ENCODE peak calls at places on chromosome 15, in seven cellular contexts. One of them, this sample, is unnamed.

GRCh38 chr15:78007211-78007956 is 70.1 kb downstream of the TBC1D2B start:
- DNase-seq in neural crest cell: no peak
- DNase-seq in GM06990: no peak
- DNase-seq in GM10248: no peak
- DNase-seq in breast epithelium: no peak
- DNase-seq in GM20000: no peak
- DNase-seq in omental fat pad: no peak
- DNase-seq in this sample: no peak

GRCh38 chr15:47872869-47873301 is 155.6 kb downstream of the SEMA6D start:
- DNase-seq in neural crest cell: no peak
- DNase-seq in GM06990: no peak
- DNase-seq in GM10248: no peak
- DNase-seq in breast epithelium: no peak
- DNase-seq in GM20000: no peak
- DNase-seq in omental fat pad: no peak
- DNase-seq in this sample: no peak

GRCh38 chr15:28273468-28273867 is 48.5 kb downstream of the HERC2 start:
- DNase-seq in neural crest cell: peak
- DNase-seq in GM06990: no peak
- DNase-seq in GM10248: no peak
- DNase-seq in breast epithelium: no peak
- DNase-seq in GM20000: no peak
- DNase-seq in omental fat pad: no peak
- DNase-seq in this sample: peak

GRCh38 chr15:77731067-77731466 is 98.4 kb upstream of the LINGO1 start:
- DNase-seq in neural crest cell: no peak
- DNase-seq in GM06990: no peak
- DNase-seq in GM10248: no peak
- DNase-seq in breast epithelium: no peak
- DNase-seq in GM20000: no peak
- DNase-seq in omental fat pad: no peak
- DNase-seq in this sample: no peak

GRCh38 chr15:80825361-80826030 is 46.3 kb downstream of the CEMIP start:
- DNase-seq in neural crest cell: no peak
- DNase-seq in GM06990: no peak
- DNase-seq in GM10248: no peak
- DNase-seq in breast epithelium: peak
- DNase-seq in GM20000: no peak
- DNase-seq in omental fat pad: no peak
- DNase-seq in this sample: no peak

GRCh38 chr15:41821831-41822230 is 6.1 kb upstream of the JMJD7 start:
- DNase-seq in neural crest cell: no peak
- DNase-seq in GM06990: no peak
- DNase-seq in GM10248: no peak
- DNase-seq in breast epithelium: no peak
- DNase-seq in GM20000: no peak
- DNase-seq in omental fat pad: no peak
- DNase-seq in this sample: no peak

GRCh38 chr15:40282144-40282869 is 557 bp downstream of the ANKRD63 start:
- DNase-seq in neural crest cell: peak
- DNase-seq in GM06990: peak
- DNase-seq in GM10248: peak
- DNase-seq in breast epithelium: no peak
- DNase-seq in GM20000: peak
- DNase-seq in omental fat pad: no peak
- DNase-seq in this sample: peak

GRCh38 chr15:89749951-89750559 is 994 bp downstream of the MESP1 start:
- DNase-seq in neural crest cell: no peak
- DNase-seq in GM06990: peak
- DNase-seq in GM10248: no peak
- DNase-seq in breast epithelium: no peak
- DNase-seq in GM20000: no peak
- DNase-seq in omental fat pad: no peak
- DNase-seq in this sample: peak

GRCh38 chr15:38406451-38406850 is 47.5 kb upstream of the FAM98B start:
- DNase-seq in neural crest cell: no peak
- DNase-seq in GM06990: no peak
- DNase-seq in GM10248: no peak
- DNase-seq in breast epithelium: no peak
- DNase-seq in GM20000: no peak
- DNase-seq in omental fat pad: no peak
- DNase-seq in this sample: no peak

GRCh38 chr15:90101130-90101968 is 919 bp downstream of the IDH2 start:
- DNase-seq in neural crest cell: peak
- DNase-seq in GM06990: peak
- DNase-seq in GM10248: peak
- DNase-seq in breast epithelium: no peak
- DNase-seq in GM20000: peak
- DNase-seq in omental fat pad: no peak
- DNase-seq in this sample: peak

GRCh38 chr15:100291106-100291505 is 50.7 kb downstream of the ADAMTS17 start:
- DNase-seq in neural crest cell: no peak
- DNase-seq in GM06990: no peak
- DNase-seq in GM10248: no peak
- DNase-seq in breast epithelium: no peak
- DNase-seq in GM20000: no peak
- DNase-seq in omental fat pad: no peak
- DNase-seq in this sample: no peak

GRCh38 chr15:69758810-69759410 is 306.3 kb downstream of the RPLP1 start:
- DNase-seq in neural crest cell: no peak
- DNase-seq in GM06990: peak
- DNase-seq in GM10248: peak
- DNase-seq in breast epithelium: peak
- DNase-seq in GM20000: peak
- DNase-seq in omental fat pad: no peak
- DNase-seq in this sample: peak

GRCh38 chr15:69760263-69760855 is 307.7 kb downstream of the RPLP1 start:
- DNase-seq in neural crest cell: no peak
- DNase-seq in GM06990: no peak
- DNase-seq in GM10248: no peak
- DNase-seq in breast epithelium: no peak
- DNase-seq in GM20000: no peak
- DNase-seq in omental fat pad: no peak
- DNase-seq in this sample: no peak

GRCh38 chr15:69760890-69761568 is 308.4 kb downstream of the RPLP1 start:
- DNase-seq in neural crest cell: no peak
- DNase-seq in GM06990: peak
- DNase-seq in GM10248: peak
- DNase-seq in breast epithelium: peak
- DNase-seq in GM20000: peak
- DNase-seq in omental fat pad: peak
- DNase-seq in this sample: peak

GRCh38 chr15:69766156-69766555 is 313.5 kb downstream of the RPLP1 start:
- DNase-seq in neural crest cell: no peak
- DNase-seq in GM06990: no peak
- DNase-seq in GM10248: no peak
- DNase-seq in breast epithelium: no peak
- DNase-seq in GM20000: no peak
- DNase-seq in omental fat pad: no peak
- DNase-seq in this sample: no peak

DNA sequence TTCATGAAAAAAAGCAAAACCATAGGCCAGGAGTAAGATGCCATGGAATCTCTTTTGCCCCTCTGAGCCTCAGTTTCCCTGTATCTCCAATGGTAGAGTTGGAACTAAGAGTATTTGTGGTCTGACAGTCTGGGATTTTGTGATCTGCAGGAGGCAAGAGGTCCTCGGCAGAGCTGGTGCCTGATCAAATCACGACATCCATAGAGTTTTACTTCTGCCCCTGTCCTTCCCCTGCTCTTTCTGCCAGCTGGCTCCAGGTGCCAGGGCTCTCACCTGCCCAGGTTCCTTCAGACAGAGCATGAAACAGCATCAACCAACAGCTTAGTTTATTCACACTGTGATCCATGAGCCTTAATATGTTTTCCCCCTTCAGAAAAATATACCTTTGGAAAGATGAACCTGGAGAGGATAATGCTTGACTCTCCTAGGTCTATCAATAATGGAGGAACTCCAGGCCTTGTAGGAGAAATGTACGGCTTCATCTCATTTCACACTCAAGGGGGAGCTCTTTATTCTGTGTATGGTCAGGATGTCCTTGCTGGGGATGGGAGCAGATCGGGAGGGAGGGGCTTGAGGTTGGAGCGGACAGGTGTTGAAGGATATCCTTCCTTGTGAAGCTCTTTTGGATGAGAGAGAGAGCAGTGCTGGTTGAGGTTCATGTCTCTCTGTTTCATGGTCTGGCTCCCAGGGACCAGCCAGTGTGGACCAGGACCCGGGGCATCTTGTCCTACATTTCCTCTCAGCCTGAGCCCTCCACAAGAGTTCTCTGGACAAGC is 309.9 kb downstream of the RPLP1 start:
- DNase-seq in neural crest cell: no peak
- DNase-seq in GM06990: no peak
- DNase-seq in GM10248: no peak
- DNase-seq in breast epithelium: no peak
- DNase-seq in GM20000: no peak
- DNase-seq in omental fat pad: no peak
- DNase-seq in this sample: no peak
- TF ChIP-seq CTCF in neural crest cell: no peak
- TF ChIP-seq CTCF in GM06990: peak
- TF ChIP-seq CTCF in GM10248: no peak
- TF ChIP-seq CTCF in breast epithelium: no peak
- TF ChIP-seq CTCF in GM20000: no peak
- TF ChIP-seq CTCF in omental fat pad: no peak
- TF ChIP-seq CTCF in this sample: no peak

GRCh38 chr15:91849749-91850161 is 3.8 kb upstream of the SLCO3A1 start:
- DNase-seq in neural crest cell: no peak
- DNase-seq in GM06990: no peak
- DNase-seq in GM10248: no peak
- DNase-seq in breast epithelium: no peak
- DNase-seq in GM20000: no peak
- DNase-seq in omental fat pad: no peak
- DNase-seq in this sample: no peak
- TF ChIP-seq CTCF in neural crest cell: peak
- TF ChIP-seq CTCF in GM06990: peak
- TF ChIP-seq CTCF in GM10248: no peak
- TF ChIP-seq CTCF in breast epithelium: peak
- TF ChIP-seq CTCF in GM20000: no peak
- TF ChIP-seq CTCF in omental fat pad: no peak
- TF ChIP-seq CTCF in this sample: no peak

GRCh38 chr15:96354731-96355560 is 24.4 kb downstream of the NR2F2 start:
- DNase-seq in neural crest cell: no peak
- DNase-seq in GM06990: no peak
- DNase-seq in GM10248: no peak
- DNase-seq in breast epithelium: no peak
- DNase-seq in GM20000: no peak
- DNase-seq in omental fat pad: no peak
- DNase-seq in this sample: no peak

GRCh38 chr15:96358795-96359190 is 28.3 kb downstream of the NR2F2 start:
- DNase-seq in neural crest cell: no peak
- DNase-seq in GM06990: no peak
- DNase-seq in GM10248: no peak
- DNase-seq in breast epithelium: no peak
- DNase-seq in GM20000: no peak
- DNase-seq in omental fat pad: no peak
- DNase-seq in this sample: no peak

GRCh38 chr15:96358006-96358794 is 27.7 kb downstream of the NR2F2 start:
- DNase-seq in neural crest cell: no peak
- DNase-seq in GM06990: no peak
- DNase-seq in GM10248: no peak
- DNase-seq in breast epithelium: no peak
- DNase-seq in GM20000: no peak
- DNase-seq in omental fat pad: no peak
- DNase-seq in this sample: no peak

GRCh38 chr15:96355561-96356129 is 25.1 kb downstream of the NR2F2 start:
- DNase-seq in neural crest cell: no peak
- DNase-seq in GM06990: no peak
- DNase-seq in GM10248: no peak
- DNase-seq in breast epithelium: no peak
- DNase-seq in GM20000: no peak
- DNase-seq in omental fat pad: no peak
- DNase-seq in this sample: no peak

DNA sequence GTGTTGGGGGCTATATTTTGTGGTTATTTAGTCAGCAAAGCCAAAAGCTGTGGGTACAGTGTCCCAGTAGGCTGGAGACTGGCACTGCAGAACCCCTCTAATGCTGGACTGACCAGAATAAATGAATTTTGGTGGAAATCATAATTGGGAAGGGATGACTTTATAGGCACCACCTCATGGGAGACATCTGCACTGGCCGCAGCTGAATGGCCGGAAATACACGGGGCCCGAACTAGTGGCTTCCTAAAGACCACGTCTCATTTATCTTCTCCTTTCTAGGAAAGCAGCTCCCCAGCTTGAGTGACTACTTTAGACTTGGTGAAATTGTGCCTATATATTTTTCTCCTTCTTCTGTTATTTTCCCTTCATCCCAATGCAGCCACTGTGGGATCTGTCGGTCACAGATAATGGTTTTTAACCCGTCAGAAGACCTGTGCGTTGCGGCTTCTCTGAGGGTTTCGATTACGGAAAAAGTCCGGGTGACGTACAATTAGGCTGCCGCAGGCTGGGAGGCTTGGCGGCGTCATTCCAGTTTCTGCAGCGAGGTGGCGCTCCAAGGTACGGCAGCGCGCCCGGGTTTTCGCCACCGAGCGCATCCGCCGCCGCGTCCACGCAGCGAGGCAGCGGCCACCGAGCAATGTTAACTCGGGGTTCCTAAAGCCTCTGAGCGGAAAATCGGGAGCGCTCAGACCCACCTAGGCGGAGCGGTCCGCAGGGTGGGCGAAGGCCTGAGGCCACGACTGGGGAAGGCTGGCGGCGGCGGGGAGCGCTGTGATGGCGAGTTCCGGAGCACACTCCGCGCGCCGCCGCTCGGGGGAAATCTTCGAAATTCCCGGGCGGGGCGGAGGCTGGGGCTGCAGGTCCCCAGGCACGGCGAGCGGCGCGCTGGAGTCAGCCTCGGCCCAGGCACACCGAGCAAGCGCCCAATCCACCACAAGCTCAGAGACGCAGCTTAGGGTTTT is 26.3 kb downstream of the NR2F2 start:
- DNase-seq in neural crest cell: peak
- DNase-seq in GM06990: peak
- DNase-seq in GM10248: peak
- DNase-seq in breast epithelium: no peak
- DNase-seq in GM20000: peak
- DNase-seq in omental fat pad: peak
- DNase-seq in this sample: peak
- TF ChIP-seq CTCF in neural crest cell: peak
- TF ChIP-seq CTCF in GM06990: peak
- TF ChIP-seq CTCF in GM10248: peak
- TF ChIP-seq CTCF in breast epithelium: peak
- TF ChIP-seq CTCF in GM20000: peak
- TF ChIP-seq CTCF in omental fat pad: no peak
- TF ChIP-seq CTCF in this sample: peak

DNA sequence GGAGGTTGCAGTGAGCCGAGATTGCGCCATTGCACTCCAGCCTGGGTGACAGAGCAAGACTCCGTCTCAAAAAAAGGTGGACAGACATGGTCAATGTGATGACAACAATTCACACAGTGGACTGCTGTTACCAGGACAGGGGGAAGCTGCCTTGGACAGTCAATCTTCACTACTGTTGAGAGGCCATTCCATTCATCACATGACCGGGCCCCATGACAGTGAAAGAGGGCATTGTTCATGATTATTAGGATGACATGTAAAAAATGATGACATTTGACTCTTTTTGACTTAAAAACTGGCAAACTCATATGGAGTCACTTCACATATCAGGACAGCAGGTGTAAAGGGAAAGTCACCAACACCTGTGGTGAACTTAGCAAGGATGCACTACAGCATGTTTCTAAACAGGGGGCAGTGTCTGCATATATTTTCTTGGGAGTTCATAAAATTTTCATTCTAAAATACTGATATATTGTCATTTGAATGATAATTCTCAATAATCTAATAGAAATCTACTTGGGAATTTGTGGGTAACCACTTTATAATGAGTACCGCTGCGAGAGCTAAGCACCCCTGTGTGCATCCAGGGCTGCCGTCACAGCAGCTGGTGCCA is 34.2 kb upstream of the LDHAL6B start:
- DNase-seq in neural crest cell: no peak
- DNase-seq in GM06990: no peak
- DNase-seq in GM10248: no peak
- DNase-seq in breast epithelium: no peak
- DNase-seq in GM20000: no peak
- DNase-seq in omental fat pad: no peak
- DNase-seq in this sample: no peak
- TF ChIP-seq CTCF in neural crest cell: peak
- TF ChIP-seq CTCF in GM06990: no peak
- TF ChIP-seq CTCF in GM10248: no peak
- TF ChIP-seq CTCF in breast epithelium: no peak
- TF ChIP-seq CTCF in GM20000: no peak
- TF ChIP-seq CTCF in omental fat pad: no peak
- TF ChIP-seq CTCF in this sample: no peak

This sample was measured in GM13976.